ENCODE peak calls at places on chromosome 2, in ten cellular contexts. One of them, this sample, is unnamed.

GRCh38 chr2:237143118-237143517 is 57.4 kb downstream of the COPS8 start:
- DNase-seq in AG04449: no peak
- DNase-seq in heart left ventricle: no peak
- DNase-seq in EH: no peak
- DNase-seq in thyroid gland: no peak
- DNase-seq in NB4: no peak
- DNase-seq in left kidney: no peak
- DNase-seq in PC-3: no peak
- DNase-seq in AG08396: no peak
- DNase-seq in stimulated activated CD8-positive, alpha-beta memory T cell treated with anti-CD3 and anti-CD28 coated beads, Interleukin-12 subunit alpha, Interleukin-12 subunit beta, amount 100 ng/mL, for 1 hour: no peak
- DNase-seq in this sample: no peak

GRCh38 chr2:9681427-9681817 is 50.6 kb upstream of the YWHAQ start:
- DNase-seq in AG04449: no peak
- DNase-seq in heart left ventricle: no peak
- DNase-seq in EH: no peak
- DNase-seq in thyroid gland: no peak
- DNase-seq in NB4: peak; percentile 68
- DNase-seq in left kidney: no peak
- DNase-seq in PC-3: no peak
- DNase-seq in AG08396: no peak
- DNase-seq in stimulated activated CD8-positive, alpha-beta memory T cell treated with anti-CD3 and anti-CD28 coated beads, Interleukin-12 subunit alpha, Interleukin-12 subunit beta, amount 100 ng/mL, for 1 hour: no peak
- DNase-seq in this sample: no peak

GRCh38 chr2:21020031-21020667 is 23.7 kb downstream of the APOB start:
- DNase-seq in AG04449: no peak
- DNase-seq in heart left ventricle: no peak
- DNase-seq in EH: no peak
- DNase-seq in thyroid gland: no peak
- DNase-seq in NB4: no peak
- DNase-seq in left kidney: no peak
- DNase-seq in PC-3: no peak
- DNase-seq in AG08396: no peak
- DNase-seq in stimulated activated CD8-positive, alpha-beta memory T cell treated with anti-CD3 and anti-CD28 coated beads, Interleukin-12 subunit alpha, Interleukin-12 subunit beta, amount 100 ng/mL, for 1 hour: no peak
- DNase-seq in this sample: no peak

GRCh38 chr2:33216508-33217182 is 259.8 kb upstream of the RASGRP3 start:
- DNase-seq in AG04449: no peak
- DNase-seq in heart left ventricle: peak; percentile 65
- DNase-seq in EH: peak; percentile 74
- DNase-seq in thyroid gland: peak; percentile 9
- DNase-seq in NB4: no peak
- DNase-seq in left kidney: no peak
- DNase-seq in PC-3: no peak
- DNase-seq in AG08396: peak; percentile 30
- DNase-seq in stimulated activated CD8-positive, alpha-beta memory T cell treated with anti-CD3 and anti-CD28 coated beads, Interleukin-12 subunit alpha, Interleukin-12 subunit beta, amount 100 ng/mL, for 1 hour: no peak
- DNase-seq in this sample: no peak

GRCh38 chr2:118091140-118091478 is 2.8 kb downstream of the INSIG2 start:
- DNase-seq in AG04449: no peak
- DNase-seq in heart left ventricle: no peak
- DNase-seq in EH: no peak
- DNase-seq in thyroid gland: no peak
- DNase-seq in NB4: no peak
- DNase-seq in left kidney: no peak
- DNase-seq in PC-3: no peak
- DNase-seq in AG08396: no peak
- DNase-seq in stimulated activated CD8-positive, alpha-beta memory T cell treated with anti-CD3 and anti-CD28 coated beads, Interleukin-12 subunit alpha, Interleukin-12 subunit beta, amount 100 ng/mL, for 1 hour: no peak
- DNase-seq in this sample: no peak

GRCh38 chr2:239113592-239113991 is 265.7 kb downstream of the TWIST2 start:
- DNase-seq in AG04449: no peak
- DNase-seq in heart left ventricle: no peak
- DNase-seq in EH: no peak
- DNase-seq in thyroid gland: no peak
- DNase-seq in NB4: peak; percentile 45
- DNase-seq in left kidney: no peak
- DNase-seq in PC-3: no peak
- DNase-seq in AG08396: no peak
- DNase-seq in stimulated activated CD8-positive, alpha-beta memory T cell treated with anti-CD3 and anti-CD28 coated beads, Interleukin-12 subunit alpha, Interleukin-12 subunit beta, amount 100 ng/mL, for 1 hour: no peak
- DNase-seq in this sample: no peak

GRCh38 chr2:216626168-216626874 is 6.9 kb upstream of the IGFBP2 start:
- DNase-seq in AG04449: no peak
- DNase-seq in heart left ventricle: no peak
- DNase-seq in EH: no peak
- DNase-seq in thyroid gland: no peak
- DNase-seq in NB4: no peak
- DNase-seq in left kidney: no peak
- DNase-seq in PC-3: peak; percentile 78
- DNase-seq in AG08396: no peak
- DNase-seq in stimulated activated CD8-positive, alpha-beta memory T cell treated with anti-CD3 and anti-CD28 coated beads, Interleukin-12 subunit alpha, Interleukin-12 subunit beta, amount 100 ng/mL, for 1 hour: no peak
- DNase-seq in this sample: no peak

GRCh38 chr2:206527153-206527552 is 83.8 kb downstream of the ADAM23 start:
- DNase-seq in AG04449: no peak
- DNase-seq in heart left ventricle: no peak
- DNase-seq in EH: no peak
- DNase-seq in thyroid gland: no peak
- DNase-seq in NB4: no peak
- DNase-seq in left kidney: no peak
- DNase-seq in PC-3: no peak
- DNase-seq in AG08396: no peak
- DNase-seq in stimulated activated CD8-positive, alpha-beta memory T cell treated with anti-CD3 and anti-CD28 coated beads, Interleukin-12 subunit alpha, Interleukin-12 subunit beta, amount 100 ng/mL, for 1 hour: no peak
- DNase-seq in this sample: no peak

GRCh38 chr2:184326076-184326475 is 272.3 kb upstream of the ZNF804A start:
- DNase-seq in AG04449: no peak
- DNase-seq in heart left ventricle: no peak
- DNase-seq in EH: no peak
- DNase-seq in thyroid gland: no peak
- DNase-seq in NB4: no peak
- DNase-seq in left kidney: no peak
- DNase-seq in PC-3: no peak
- DNase-seq in AG08396: no peak
- DNase-seq in stimulated activated CD8-positive, alpha-beta memory T cell treated with anti-CD3 and anti-CD28 coated beads, Interleukin-12 subunit alpha, Interleukin-12 subunit beta, amount 100 ng/mL, for 1 hour: no peak
- DNase-seq in this sample: no peak

GRCh38 chr2:231123362-231123898 is 1.4 kb downstream of the HTR2B start:
- DNase-seq in AG04449: no peak
- DNase-seq in heart left ventricle: no peak
- DNase-seq in EH: no peak
- DNase-seq in thyroid gland: no peak
- DNase-seq in NB4: no peak
- DNase-seq in left kidney: peak; percentile 88
- DNase-seq in PC-3: no peak
- DNase-seq in AG08396: no peak
- DNase-seq in stimulated activated CD8-positive, alpha-beta memory T cell treated with anti-CD3 and anti-CD28 coated beads, Interleukin-12 subunit alpha, Interleukin-12 subunit beta, amount 100 ng/mL, for 1 hour: no peak
- DNase-seq in this sample: no peak

GRCh38 chr2:24763843-24764242 is 29.3 kb downstream of the PTRHD1 start:
- DNase-seq in AG04449: no peak
- DNase-seq in heart left ventricle: no peak
- DNase-seq in EH: peak; percentile 5
- DNase-seq in thyroid gland: no peak
- DNase-seq in NB4: no peak
- DNase-seq in left kidney: no peak
- DNase-seq in PC-3: no peak
- DNase-seq in AG08396: no peak
- DNase-seq in stimulated activated CD8-positive, alpha-beta memory T cell treated with anti-CD3 and anti-CD28 coated beads, Interleukin-12 subunit alpha, Interleukin-12 subunit beta, amount 100 ng/mL, for 1 hour: no peak
- DNase-seq in this sample: no peak

GRCh38 chr2:208373460-208374089 is 33.0 kb upstream of the PTH2R start:
- DNase-seq in AG04449: no peak
- DNase-seq in heart left ventricle: no peak
- DNase-seq in EH: peak; percentile 59
- DNase-seq in thyroid gland: peak; percentile 32
- DNase-seq in NB4: peak; percentile 59
- DNase-seq in left kidney: peak; percentile 70
- DNase-seq in PC-3: peak; percentile 73
- DNase-seq in AG08396: peak; percentile 65
- DNase-seq in stimulated activated CD8-positive, alpha-beta memory T cell treated with anti-CD3 and anti-CD28 coated beads, Interleukin-12 subunit alpha, Interleukin-12 subunit beta, amount 100 ng/mL, for 1 hour: peak; percentile 4
- DNase-seq in this sample: peak; percentile 29

GRCh38 chr2:171864357-171864985 is 29.6 kb downstream of the SLC25A12 start:
- DNase-seq in AG04449: no peak
- DNase-seq in heart left ventricle: no peak
- DNase-seq in EH: no peak
- DNase-seq in thyroid gland: no peak
- DNase-seq in NB4: no peak
- DNase-seq in left kidney: peak; percentile 2
- DNase-seq in PC-3: no peak
- DNase-seq in AG08396: no peak
- DNase-seq in stimulated activated CD8-positive, alpha-beta memory T cell treated with anti-CD3 and anti-CD28 coated beads, Interleukin-12 subunit alpha, Interleukin-12 subunit beta, amount 100 ng/mL, for 1 hour: no peak
- DNase-seq in this sample: no peak